ENCODE peak calls at places on chromosomes 16 and 17, in ten cellular contexts. One of them, this sample, is unnamed.

GRCh38 chr16:59880626-59881025 is 1146.5 kb upstream of the GOT2 start:
- DNase-seq in AG04450: no peak
- DNase-seq in dorsolateral prefrontal cortex: no peak
- DNase-seq in ovary: no peak
- DNase-seq in heart right ventricle: no peak
- DNase-seq in A549: no peak
- DNase-seq in heart left ventricle: no peak
- DNase-seq in neural progenitor cell: no peak
- DNase-seq in CD8-positive, alpha-beta T cell: no peak
- DNase-seq in H9: no peak
- DNase-seq in this sample: no peak

GRCh38 chr17:27532269-27533067 is 76.2 kb downstream of the KSR1 start:
- DNase-seq in AG04450: peak
- DNase-seq in dorsolateral prefrontal cortex: no peak
- DNase-seq in ovary: no peak
- DNase-seq in heart right ventricle: no peak
- DNase-seq in A549: no peak
- DNase-seq in heart left ventricle: no peak
- DNase-seq in neural progenitor cell: no peak
- DNase-seq in CD8-positive, alpha-beta T cell: no peak
- DNase-seq in H9: no peak
- DNase-seq in this sample: no peak

GRCh38 chr16:57260294-57260929 is 15.4 kb downstream of the ARL2BP start:
- DNase-seq in AG04450: peak
- DNase-seq in dorsolateral prefrontal cortex: peak
- DNase-seq in ovary: no peak
- DNase-seq in heart right ventricle: no peak
- DNase-seq in A549: no peak
- DNase-seq in heart left ventricle: peak
- DNase-seq in neural progenitor cell: peak
- DNase-seq in CD8-positive, alpha-beta T cell: no peak
- DNase-seq in H9: peak
- DNase-seq in this sample: no peak

GRCh38 chr17:52648995-52649394 is 490.5 kb upstream of the CA10 start:
- DNase-seq in AG04450: no peak
- DNase-seq in dorsolateral prefrontal cortex: no peak
- DNase-seq in ovary: no peak
- DNase-seq in heart right ventricle: no peak
- DNase-seq in A549: no peak
- DNase-seq in heart left ventricle: no peak
- DNase-seq in neural progenitor cell: no peak
- DNase-seq in CD8-positive, alpha-beta T cell: no peak
- DNase-seq in H9: no peak
- DNase-seq in this sample: no peak

GRCh38 chr17:56863974-56864373 is 30.0 kb downstream of the DGKE start:
- DNase-seq in AG04450: no peak
- DNase-seq in dorsolateral prefrontal cortex: no peak
- DNase-seq in ovary: no peak
- DNase-seq in heart right ventricle: no peak
- DNase-seq in A549: no peak
- DNase-seq in heart left ventricle: no peak
- DNase-seq in neural progenitor cell: peak
- DNase-seq in CD8-positive, alpha-beta T cell: no peak
- DNase-seq in H9: no peak
- DNase-seq in this sample: no peak

GRCh38 chr16:53061701-53062159 is 6.9 kb downstream of the CHD9 start:
- DNase-seq in AG04450: no peak
- DNase-seq in dorsolateral prefrontal cortex: no peak
- DNase-seq in ovary: no peak
- DNase-seq in heart right ventricle: no peak
- DNase-seq in A549: no peak
- DNase-seq in heart left ventricle: peak
- DNase-seq in neural progenitor cell: no peak
- DNase-seq in CD8-positive, alpha-beta T cell: no peak
- DNase-seq in H9: no peak
- DNase-seq in this sample: no peak

GRCh38 chr17:66240630-66241029 is 11.4 kb upstream of the APOH start:
- DNase-seq in AG04450: no peak
- DNase-seq in dorsolateral prefrontal cortex: no peak
- DNase-seq in ovary: no peak
- DNase-seq in heart right ventricle: no peak
- DNase-seq in A549: no peak
- DNase-seq in heart left ventricle: no peak
- DNase-seq in neural progenitor cell: no peak
- DNase-seq in CD8-positive, alpha-beta T cell: no peak
- DNase-seq in H9: no peak
- DNase-seq in this sample: no peak

GRCh38 chr16:81940781-81941560 is 70.3 kb downstream of the SDR42E1 start:
- DNase-seq in AG04450: peak
- DNase-seq in dorsolateral prefrontal cortex: no peak
- DNase-seq in ovary: no peak
- DNase-seq in heart right ventricle: no peak
- DNase-seq in A549: peak
- DNase-seq in heart left ventricle: no peak
- DNase-seq in neural progenitor cell: peak
- DNase-seq in CD8-positive, alpha-beta T cell: no peak
- DNase-seq in H9: no peak
- DNase-seq in this sample: no peak

GRCh38 chr16:84207266-84207665 is 16.3 kb downstream of the ADAD2 start:
- DNase-seq in AG04450: no peak
- DNase-seq in dorsolateral prefrontal cortex: no peak
- DNase-seq in ovary: no peak
- DNase-seq in heart right ventricle: no peak
- DNase-seq in A549: no peak
- DNase-seq in heart left ventricle: no peak
- DNase-seq in neural progenitor cell: no peak
- DNase-seq in CD8-positive, alpha-beta T cell: no peak
- DNase-seq in H9: no peak
- DNase-seq in this sample: no peak

GRCh38 chr16:84205976-84206691 is 15.2 kb downstream of the ADAD2 start:
- DNase-seq in AG04450: no peak
- DNase-seq in dorsolateral prefrontal cortex: no peak
- DNase-seq in ovary: no peak
- DNase-seq in heart right ventricle: no peak
- DNase-seq in A549: no peak
- DNase-seq in heart left ventricle: no peak
- DNase-seq in neural progenitor cell: no peak
- DNase-seq in CD8-positive, alpha-beta T cell: no peak
- DNase-seq in H9: no peak
- DNase-seq in this sample: no peak

GRCh38 chr16:84209989-84210388 is 19.0 kb downstream of the ADAD2 start:
- DNase-seq in AG04450: no peak
- DNase-seq in dorsolateral prefrontal cortex: no peak
- DNase-seq in ovary: no peak
- DNase-seq in heart right ventricle: no peak
- DNase-seq in A549: no peak
- DNase-seq in heart left ventricle: no peak
- DNase-seq in neural progenitor cell: no peak
- DNase-seq in CD8-positive, alpha-beta T cell: no peak
- DNase-seq in H9: no peak
- DNase-seq in this sample: no peak

GRCh38 chr16:84212154-84212553 is 21.2 kb downstream of the ADAD2 start:
- DNase-seq in AG04450: no peak
- DNase-seq in dorsolateral prefrontal cortex: no peak
- DNase-seq in ovary: no peak
- DNase-seq in heart right ventricle: no peak
- DNase-seq in A549: no peak
- DNase-seq in heart left ventricle: no peak
- DNase-seq in neural progenitor cell: no peak
- DNase-seq in CD8-positive, alpha-beta T cell: no peak
- DNase-seq in H9: no peak
- DNase-seq in this sample: no peak

DNA sequence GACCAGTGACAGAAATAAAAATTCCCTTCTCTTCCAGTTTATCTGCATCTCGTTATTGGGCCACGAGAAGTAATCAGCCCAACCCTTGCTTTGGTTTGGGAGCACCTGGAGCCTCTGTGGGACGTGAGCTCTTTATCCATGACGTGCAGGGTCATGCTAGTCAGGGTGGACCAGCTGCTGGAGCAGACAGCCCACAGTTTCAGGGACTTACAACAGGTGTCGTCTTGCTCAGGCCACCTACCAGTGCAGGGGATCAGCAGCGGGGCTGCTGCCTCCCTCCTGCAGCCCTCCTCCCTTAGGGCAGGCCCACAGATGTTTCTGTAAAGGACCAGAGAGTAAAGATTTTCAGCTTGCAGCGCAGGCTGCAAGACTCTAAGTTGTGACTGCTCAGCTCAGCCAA is 16.9 kb downstream of the ADAD2 start:
- DNase-seq in AG04450: no peak
- DNase-seq in dorsolateral prefrontal cortex: no peak
- DNase-seq in ovary: no peak
- DNase-seq in heart right ventricle: no peak
- DNase-seq in A549: no peak
- DNase-seq in heart left ventricle: no peak
- DNase-seq in neural progenitor cell: peak
- DNase-seq in CD8-positive, alpha-beta T cell: no peak
- DNase-seq in H9: no peak
- DNase-seq in this sample: no peak
- TF ChIP-seq CTCF in AG04450: no peak
- TF ChIP-seq CTCF in dorsolateral prefrontal cortex: no peak
- TF ChIP-seq CTCF in ovary: no peak
- TF ChIP-seq CTCF in heart right ventricle: no peak
- TF ChIP-seq CTCF in A549: no peak
- TF ChIP-seq CTCF in heart left ventricle: no peak
- TF ChIP-seq CTCF in neural progenitor cell: no peak
- TF ChIP-seq CTCF in CD8-positive, alpha-beta T cell: no peak
- TF ChIP-seq CTCF in H9: no peak
- TF ChIP-seq CTCF in this sample: no peak

DNA sequence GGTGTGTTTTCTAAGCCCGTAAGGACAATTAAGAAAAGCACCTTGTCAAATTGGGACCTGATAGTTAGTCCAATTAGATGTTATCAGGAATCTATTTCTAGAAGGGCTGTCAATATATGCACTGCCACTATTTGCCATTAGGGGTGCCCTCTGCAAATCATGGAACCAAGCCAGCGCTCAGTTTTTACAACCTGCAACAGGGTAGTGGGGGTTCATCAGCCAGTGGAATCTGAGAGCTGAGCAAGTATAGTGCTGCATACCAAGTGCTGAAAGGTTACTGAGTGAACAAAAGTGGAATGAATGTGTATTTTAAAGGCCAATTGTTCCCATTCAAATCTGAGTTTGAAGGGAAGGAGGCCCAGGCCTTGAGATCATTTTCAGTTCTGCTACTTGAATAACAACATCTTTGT is 10.4 kb downstream of the PRR11 start:
- DNase-seq in AG04450: no peak
- DNase-seq in dorsolateral prefrontal cortex: peak
- DNase-seq in ovary: no peak
- DNase-seq in heart right ventricle: no peak
- DNase-seq in A549: peak
- DNase-seq in heart left ventricle: no peak
- DNase-seq in neural progenitor cell: peak
- DNase-seq in CD8-positive, alpha-beta T cell: no peak
- DNase-seq in H9: peak
- DNase-seq in this sample: no peak
- H3K27ac ChIP-seq in AG04450: no peak
- H3K27ac ChIP-seq in dorsolateral prefrontal cortex: peak
- H3K27ac ChIP-seq in ovary: no peak
- H3K27ac ChIP-seq in heart right ventricle: no peak
- H3K27ac ChIP-seq in A549: peak
- H3K27ac ChIP-seq in heart left ventricle: no peak
- H3K27ac ChIP-seq in neural progenitor cell: peak
- H3K27ac ChIP-seq in CD8-positive, alpha-beta T cell: no peak
- H3K27ac ChIP-seq in H9: no peak
- H3K27ac ChIP-seq in this sample: no peak

GRCh38 chr17:43389022-43389947 is 9.5 kb upstream of the ARL4D start:
- DNase-seq in AG04450: no peak
- DNase-seq in dorsolateral prefrontal cortex: peak
- DNase-seq in ovary: peak
- DNase-seq in heart right ventricle: peak
- DNase-seq in A549: peak
- DNase-seq in heart left ventricle: peak
- DNase-seq in neural progenitor cell: peak
- DNase-seq in CD8-positive, alpha-beta T cell: peak
- DNase-seq in H9: peak
- DNase-seq in this sample: peak

GRCh38 chr17:43384476-43384862 is 14.3 kb upstream of the ARL4D start:
- DNase-seq in AG04450: no peak
- DNase-seq in dorsolateral prefrontal cortex: no peak
- DNase-seq in ovary: peak
- DNase-seq in heart right ventricle: no peak
- DNase-seq in A549: no peak
- DNase-seq in heart left ventricle: no peak
- DNase-seq in neural progenitor cell: no peak
- DNase-seq in CD8-positive, alpha-beta T cell: no peak
- DNase-seq in H9: no peak
- DNase-seq in this sample: no peak

GRCh38 chr17:43392397-43392796 is 6.4 kb upstream of the ARL4D start:
- DNase-seq in AG04450: no peak
- DNase-seq in dorsolateral prefrontal cortex: no peak
- DNase-seq in ovary: no peak
- DNase-seq in heart right ventricle: no peak
- DNase-seq in A549: no peak
- DNase-seq in heart left ventricle: no peak
- DNase-seq in neural progenitor cell: no peak
- DNase-seq in CD8-positive, alpha-beta T cell: no peak
- DNase-seq in H9: no peak
- DNase-seq in this sample: no peak

GRCh38 chr17:43385046-43385831 is 13.6 kb upstream of the ARL4D start:
- DNase-seq in AG04450: no peak
- DNase-seq in dorsolateral prefrontal cortex: no peak
- DNase-seq in ovary: peak
- DNase-seq in heart right ventricle: no peak
- DNase-seq in A549: no peak
- DNase-seq in heart left ventricle: no peak
- DNase-seq in neural progenitor cell: no peak
- DNase-seq in CD8-positive, alpha-beta T cell: no peak
- DNase-seq in H9: no peak
- DNase-seq in this sample: no peak

GRCh38 chr17:43388198-43389021 is 10.4 kb upstream of the ARL4D start:
- DNase-seq in AG04450: peak
- DNase-seq in dorsolateral prefrontal cortex: peak
- DNase-seq in ovary: peak
- DNase-seq in heart right ventricle: peak
- DNase-seq in A549: peak
- DNase-seq in heart left ventricle: peak
- DNase-seq in neural progenitor cell: peak
- DNase-seq in CD8-positive, alpha-beta T cell: peak
- DNase-seq in H9: peak
- DNase-seq in this sample: peak
- TF ChIP-seq CTCF in AG04450: no peak
- TF ChIP-seq CTCF in dorsolateral prefrontal cortex: no peak
- TF ChIP-seq CTCF in ovary: peak
- TF ChIP-seq CTCF in heart right ventricle: no peak
- TF ChIP-seq CTCF in A549: no peak
- TF ChIP-seq CTCF in heart left ventricle: no peak
- TF ChIP-seq CTCF in neural progenitor cell: no peak
- TF ChIP-seq CTCF in CD8-positive, alpha-beta T cell: no peak
- TF ChIP-seq CTCF in H9: no peak
- TF ChIP-seq CTCF in this sample: no peak

GRCh38 chr17:872843-873242 is 90.7 kb downstream of the MRM3 start:
- DNase-seq in AG04450: no peak
- DNase-seq in dorsolateral prefrontal cortex: no peak
- DNase-seq in ovary: no peak
- DNase-seq in heart right ventricle: no peak
- DNase-seq in A549: no peak
- DNase-seq in heart left ventricle: no peak
- DNase-seq in neural progenitor cell: no peak
- DNase-seq in CD8-positive, alpha-beta T cell: no peak
- DNase-seq in H9: no peak
- DNase-seq in this sample: no peak

GRCh38 chr17:871731-872517 is 89.8 kb downstream of the MRM3 start:
- DNase-seq in AG04450: no peak
- DNase-seq in dorsolateral prefrontal cortex: no peak
- DNase-seq in ovary: no peak
- DNase-seq in heart right ventricle: no peak
- DNase-seq in A549: no peak
- DNase-seq in heart left ventricle: no peak
- DNase-seq in neural progenitor cell: no peak
- DNase-seq in CD8-positive, alpha-beta T cell: no peak
- DNase-seq in H9: no peak
- DNase-seq in this sample: no peak

GRCh38 chr17:867896-868489 is 85.8 kb downstream of the MRM3 start:
- DNase-seq in AG04450: no peak
- DNase-seq in dorsolateral prefrontal cortex: no peak
- DNase-seq in ovary: no peak
- DNase-seq in heart right ventricle: no peak
- DNase-seq in A549: peak
- DNase-seq in heart left ventricle: no peak
- DNase-seq in neural progenitor cell: no peak
- DNase-seq in CD8-positive, alpha-beta T cell: no peak
- DNase-seq in H9: no peak
- DNase-seq in this sample: no peak

GRCh38 chr17:869067-869466 is 86.9 kb downstream of the MRM3 start:
- DNase-seq in AG04450: no peak
- DNase-seq in dorsolateral prefrontal cortex: no peak
- DNase-seq in ovary: peak
- DNase-seq in heart right ventricle: peak
- DNase-seq in A549: no peak
- DNase-seq in heart left ventricle: no peak
- DNase-seq in neural progenitor cell: no peak
- DNase-seq in CD8-positive, alpha-beta T cell: no peak
- DNase-seq in H9: no peak
- DNase-seq in this sample: peak

DNA sequence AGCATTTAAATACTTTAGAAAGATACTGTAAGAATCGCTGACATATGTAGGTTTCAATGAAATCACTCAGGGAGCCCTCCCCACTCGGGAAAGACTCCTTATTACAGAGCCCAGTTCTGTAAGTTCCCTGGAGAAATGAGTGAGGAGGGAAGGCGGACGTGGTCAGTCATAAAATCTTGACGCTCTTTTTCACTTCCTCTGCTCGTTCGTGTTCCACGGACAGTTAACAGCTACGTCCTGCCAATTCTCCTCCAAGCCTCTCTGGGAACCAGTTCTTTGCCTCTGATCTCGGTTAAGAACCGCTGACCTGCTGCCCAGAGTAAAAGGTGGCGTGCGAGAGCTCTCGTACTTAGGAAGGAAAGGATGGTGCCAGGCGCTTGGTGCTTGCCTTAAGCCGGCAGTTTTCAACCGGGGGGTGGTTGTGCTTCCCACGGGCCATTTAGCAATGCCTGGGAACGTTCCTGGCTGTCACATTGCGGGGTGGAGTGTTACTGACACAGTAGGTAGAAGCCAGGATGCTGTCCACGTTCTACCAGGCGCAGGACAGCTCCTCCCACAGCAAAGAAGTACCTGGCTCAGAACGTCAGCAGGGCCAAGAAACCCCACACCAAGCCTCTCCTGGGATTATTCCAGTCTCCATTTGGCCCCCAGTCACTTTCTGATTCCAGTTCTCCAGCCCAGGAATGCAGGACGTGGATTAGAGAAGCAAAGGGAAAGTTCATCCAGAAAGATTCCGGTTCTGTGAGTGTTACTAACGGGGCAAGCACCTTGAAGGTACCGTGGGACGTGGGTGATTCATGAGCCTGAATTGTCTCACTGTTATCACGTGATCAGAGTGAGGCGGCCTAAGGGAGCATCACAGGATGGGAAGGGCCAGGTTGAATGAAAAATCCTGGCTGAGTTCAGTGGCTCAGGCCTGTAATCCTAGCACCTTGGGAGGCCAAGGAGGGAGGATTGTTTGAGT is 87.7 kb downstream of the MRM3 start:
- DNase-seq in AG04450: no peak
- DNase-seq in dorsolateral prefrontal cortex: no peak
- DNase-seq in ovary: no peak
- DNase-seq in heart right ventricle: peak
- DNase-seq in A549: peak
- DNase-seq in heart left ventricle: peak
- DNase-seq in neural progenitor cell: no peak
- DNase-seq in CD8-positive, alpha-beta T cell: no peak
- DNase-seq in H9: no peak
- DNase-seq in this sample: peak
- H3K27ac ChIP-seq in AG04450: peak
- H3K27ac ChIP-seq in dorsolateral prefrontal cortex: no peak
- H3K27ac ChIP-seq in ovary: peak
- H3K27ac ChIP-seq in heart right ventricle: peak
- H3K27ac ChIP-seq in A549: peak
- H3K27ac ChIP-seq in heart left ventricle: peak
- H3K27ac ChIP-seq in neural progenitor cell: no peak
- H3K27ac ChIP-seq in CD8-positive, alpha-beta T cell: no peak
- H3K27ac ChIP-seq in H9: no peak
- H3K27ac ChIP-seq in this sample: peak

This sample was measured in coronary artery.